ENCODE peak calls at places on chromosome 10, in ten cellular contexts. One of them, this sample, is unnamed.

GRCh38 chr10:35690534-35690933 is 48.4 kb upstream of the FZD8 start:
- DNase-seq in A172: no peak
- DNase-seq in hippocampal formation: no peak
- DNase-seq in astrocyte: no peak
- DNase-seq in mammary epithelial cell: no peak
- DNase-seq in neural progenitor cell: no peak
- DNase-seq in COR-L47: peak; percentile 66
- DNase-seq in amniotic stem cell: no peak
- DNase-seq in head of caudate nucleus: no peak
- DNase-seq in aorta: no peak
- DNase-seq in this sample: no peak

GRCh38 chr10:132396495-132397035 is 435 bp upstream of the PWWP2B start:
- DNase-seq in astrocyte: no peak
- DNase-seq in COR-L47: no peak
- DNase-seq in neural progenitor cell: peak; percentile 86
- DNase-seq in aorta: peak; percentile 90
- DNase-seq in head of caudate nucleus: no peak
- DNase-seq in amniotic stem cell: no peak
- DNase-seq in mammary epithelial cell: no peak
- DNase-seq in hippocampal formation: no peak
- DNase-seq in A172: no peak
- DNase-seq in this sample: no peak

GRCh38 chr10:129375912-129376311 is 91.1 kb upstream of the MGMT start:
- DNase-seq in head of caudate nucleus: no peak
- DNase-seq in aorta: no peak
- DNase-seq in hippocampal formation: no peak
- DNase-seq in neural progenitor cell: no peak
- DNase-seq in mammary epithelial cell: no peak
- DNase-seq in amniotic stem cell: no peak
- DNase-seq in COR-L47: no peak
- DNase-seq in A172: no peak
- DNase-seq in astrocyte: no peak
- DNase-seq in this sample: no peak

GRCh38 chr10:49602380-49603023 is 7.6 kb upstream of the SLC18A3 start:
- DNase-seq in A172: no peak
- DNase-seq in amniotic stem cell: no peak
- DNase-seq in mammary epithelial cell: no peak
- DNase-seq in hippocampal formation: no peak
- DNase-seq in aorta: no peak
- DNase-seq in COR-L47: no peak
- DNase-seq in astrocyte: no peak
- DNase-seq in head of caudate nucleus: no peak
- DNase-seq in neural progenitor cell: no peak
- DNase-seq in this sample: no peak

GRCh38 chr10:5413012-5413938 is 918 bp downstream of the NET1 start:
- DNase-seq in amniotic stem cell: no peak
- DNase-seq in COR-L47: no peak
- DNase-seq in neural progenitor cell: peak; percentile 77
- DNase-seq in astrocyte: peak; percentile 53
- DNase-seq in aorta: no peak
- DNase-seq in mammary epithelial cell: peak; percentile 84
- DNase-seq in head of caudate nucleus: no peak
- DNase-seq in hippocampal formation: no peak
- DNase-seq in A172: peak; percentile 49
- DNase-seq in this sample: no peak

GRCh38 chr10:101065479-101066145 is 3.8 kb downstream of the KAZALD1 start:
- DNase-seq in A172: no peak
- DNase-seq in neural progenitor cell: no peak
- DNase-seq in amniotic stem cell: no peak
- DNase-seq in head of caudate nucleus: no peak
- DNase-seq in COR-L47: no peak
- DNase-seq in mammary epithelial cell: no peak
- DNase-seq in aorta: no peak
- DNase-seq in hippocampal formation: no peak
- DNase-seq in astrocyte: no peak
- DNase-seq in this sample: no peak

GRCh38 chr10:127142141-127142540 is 54.2 kb downstream of the INSYN2A start:
- DNase-seq in neural progenitor cell: no peak
- DNase-seq in COR-L47: no peak
- DNase-seq in head of caudate nucleus: no peak
- DNase-seq in hippocampal formation: no peak
- DNase-seq in amniotic stem cell: no peak
- DNase-seq in A172: no peak
- DNase-seq in astrocyte: no peak
- DNase-seq in mammary epithelial cell: peak; percentile 24
- DNase-seq in aorta: no peak
- DNase-seq in this sample: no peak

GRCh38 chr10:2928219-2928840 is 139.0 kb upstream of the PFKP start:
- DNase-seq in A172: peak; percentile 75
- DNase-seq in aorta: no peak
- DNase-seq in amniotic stem cell: peak; percentile 16
- DNase-seq in hippocampal formation: peak; percentile 38
- DNase-seq in head of caudate nucleus: peak; percentile 65
- DNase-seq in mammary epithelial cell: peak; percentile 32
- DNase-seq in neural progenitor cell: peak; percentile 86
- DNase-seq in astrocyte: no peak
- DNase-seq in COR-L47: peak; percentile 15
- DNase-seq in this sample: no peak

GRCh38 chr10:121267236-121268003 is 330.8 kb downstream of the FGFR2 start:
- DNase-seq in A172: no peak
- DNase-seq in aorta: no peak
- DNase-seq in neural progenitor cell: no peak
- DNase-seq in hippocampal formation: no peak
- DNase-seq in mammary epithelial cell: no peak
- DNase-seq in COR-L47: no peak
- DNase-seq in astrocyte: no peak
- DNase-seq in amniotic stem cell: no peak
- DNase-seq in head of caudate nucleus: no peak
- DNase-seq in this sample: no peak

GRCh38 chr10:29304259-29305030 is 15.6 kb downstream of the LYZL1 start:
- DNase-seq in head of caudate nucleus: peak; percentile 54
- DNase-seq in astrocyte: peak; percentile 50
- DNase-seq in hippocampal formation: peak; percentile 91
- DNase-seq in neural progenitor cell: peak; percentile 82
- DNase-seq in COR-L47: peak; percentile 60
- DNase-seq in aorta: no peak
- DNase-seq in A172: peak; percentile 71
- DNase-seq in mammary epithelial cell: peak; percentile 43
- DNase-seq in amniotic stem cell: peak; percentile 48
- DNase-seq in this sample: peak; percentile 3

GRCh38 chr10:33412261-33413092 is 78.0 kb upstream of the NRP1 start:
- DNase-seq in aorta: peak; percentile 76
- DNase-seq in astrocyte: peak; percentile 94
- DNase-seq in A172: peak; percentile 88
- DNase-seq in mammary epithelial cell: peak; percentile 85
- DNase-seq in head of caudate nucleus: peak; percentile 50
- DNase-seq in amniotic stem cell: peak; percentile 83
- DNase-seq in neural progenitor cell: no peak
- DNase-seq in COR-L47: no peak
- DNase-seq in hippocampal formation: no peak
- DNase-seq in this sample: no peak

GRCh38 chr10:49280001-49280408 is 19.0 kb upstream of the C10orf71 start:
- DNase-seq in COR-L47: no peak
- DNase-seq in mammary epithelial cell: peak; percentile 20
- DNase-seq in astrocyte: peak; percentile 2
- DNase-seq in head of caudate nucleus: no peak
- DNase-seq in hippocampal formation: no peak
- DNase-seq in aorta: no peak
- DNase-seq in A172: peak; percentile 5
- DNase-seq in neural progenitor cell: no peak
- DNase-seq in amniotic stem cell: no peak
- DNase-seq in this sample: no peak

GRCh38 chr10:131174211-131174565 is 137.3 kb downstream of the TCERG1L start:
- DNase-seq in A172: no peak
- DNase-seq in astrocyte: no peak
- DNase-seq in head of caudate nucleus: no peak
- DNase-seq in mammary epithelial cell: no peak
- DNase-seq in hippocampal formation: no peak
- DNase-seq in neural progenitor cell: no peak
- DNase-seq in aorta: no peak
- DNase-seq in COR-L47: no peak
- DNase-seq in amniotic stem cell: no peak
- DNase-seq in this sample: no peak

GRCh38 chr10:11035318-11035920 is 17.7 kb downstream of the CELF2 start:
- DNase-seq in COR-L47: no peak
- DNase-seq in astrocyte: peak; percentile 80
- DNase-seq in head of caudate nucleus: no peak
- DNase-seq in mammary epithelial cell: peak; percentile 41
- DNase-seq in aorta: no peak
- DNase-seq in A172: peak; percentile 13
- DNase-seq in neural progenitor cell: peak; percentile 52
- DNase-seq in amniotic stem cell: no peak
- DNase-seq in hippocampal formation: no peak
- DNase-seq in this sample: no peak

This sample was measured in NCI-H1417 treated with DMSO at 0.1 percent for 48 hours.